ENCODE peak calls at places on chromosomes 3 and 15, in ten cellular contexts. One of them, this sample, is unnamed.

GRCh38 chr15:23910030-23910429 is 222.9 kb upstream of the NDN start:
- DNase-seq in A549: no peak
- DNase-seq in mesendoderm: peak; percentile 28
- DNase-seq in GM20000: no peak
- DNase-seq in CD8-positive, alpha-beta memory T cell: no peak
- DNase-seq in ovary: no peak
- DNase-seq in neuronal stem cell: no peak
- DNase-seq in H4: no peak
- DNase-seq in MV-4-11: no peak
- DNase-seq in lung: no peak
- DNase-seq in this sample: no peak

GRCh38 chr15:63104727-63105126 is 16.9 kb upstream of the LACTB start:
- DNase-seq in MV-4-11: peak; percentile 82
- DNase-seq in neuronal stem cell: no peak
- DNase-seq in GM20000: no peak
- DNase-seq in lung: no peak
- DNase-seq in ovary: no peak
- DNase-seq in CD8-positive, alpha-beta memory T cell: no peak
- DNase-seq in H4: peak; percentile 48
- DNase-seq in mesendoderm: no peak
- DNase-seq in A549: no peak
- DNase-seq in this sample: no peak

GRCh38 chr15:46312133-46312740 is 677.4 kb downstream of the SQOR start:
- DNase-seq in neuronal stem cell: peak; percentile 78
- DNase-seq in A549: peak; percentile 44
- DNase-seq in MV-4-11: peak; percentile 39
- DNase-seq in lung: peak; percentile 65
- DNase-seq in CD8-positive, alpha-beta memory T cell: peak; percentile 21
- DNase-seq in ovary: peak; percentile 17
- DNase-seq in GM20000: peak; percentile 53
- DNase-seq in mesendoderm: peak; percentile 84
- DNase-seq in H4: peak; percentile 58
- DNase-seq in this sample: peak; percentile 21

GRCh38 chr3:179558742-179559364 is 3.9 kb upstream of the ACTL6A start:
- DNase-seq in MV-4-11: peak; percentile 46
- DNase-seq in A549: peak; percentile 68
- DNase-seq in CD8-positive, alpha-beta memory T cell: peak; percentile 7
- DNase-seq in mesendoderm: peak; percentile 77
- DNase-seq in neuronal stem cell: peak; percentile 42
- DNase-seq in lung: peak; percentile 63
- DNase-seq in H4: peak; percentile 73
- DNase-seq in GM20000: peak; percentile 53
- DNase-seq in ovary: no peak
- DNase-seq in this sample: no peak

GRCh38 chr15:51731549-51732267 is 5.7 kb downstream of the LYSMD2 start:
- DNase-seq in CD8-positive, alpha-beta memory T cell: peak; percentile 65
- DNase-seq in GM20000: peak; percentile 77
- DNase-seq in H4: peak; percentile 71
- DNase-seq in ovary: no peak
- DNase-seq in neuronal stem cell: no peak
- DNase-seq in mesendoderm: no peak
- DNase-seq in A549: no peak
- DNase-seq in MV-4-11: peak; percentile 96
- DNase-seq in lung: no peak
- DNase-seq in this sample: no peak

GRCh38 chr15:63000706-63001105 is 41.8 kb upstream of the TPM1 start:
- DNase-seq in H4: no peak
- DNase-seq in GM20000: no peak
- DNase-seq in neuronal stem cell: no peak
- DNase-seq in CD8-positive, alpha-beta memory T cell: no peak
- DNase-seq in MV-4-11: no peak
- DNase-seq in ovary: no peak
- DNase-seq in A549: no peak
- DNase-seq in lung: no peak
- DNase-seq in mesendoderm: no peak
- DNase-seq in this sample: no peak

GRCh38 chr3:123394391-123395022 is 54.4 kb downstream of the ADCY5 start:
- DNase-seq in A549: no peak
- DNase-seq in mesendoderm: no peak
- DNase-seq in neuronal stem cell: no peak
- DNase-seq in lung: no peak
- DNase-seq in H4: no peak
- DNase-seq in ovary: no peak
- DNase-seq in MV-4-11: no peak
- DNase-seq in GM20000: no peak
- DNase-seq in CD8-positive, alpha-beta memory T cell: no peak
- DNase-seq in this sample: no peak

GRCh38 chr15:51405646-51406194 is 64.3 kb downstream of the GLDN start:
- DNase-seq in MV-4-11: no peak
- DNase-seq in CD8-positive, alpha-beta memory T cell: no peak
- DNase-seq in H4: no peak
- DNase-seq in neuronal stem cell: no peak
- DNase-seq in A549: no peak
- DNase-seq in GM20000: no peak
- DNase-seq in ovary: no peak
- DNase-seq in mesendoderm: no peak
- DNase-seq in lung: peak; percentile 3
- DNase-seq in this sample: no peak

GRCh38 chr3:11699083-11699427 is 55.3 kb upstream of the VGLL4 start:
- DNase-seq in H4: no peak
- DNase-seq in CD8-positive, alpha-beta memory T cell: no peak
- DNase-seq in GM20000: no peak
- DNase-seq in ovary: no peak
- DNase-seq in neuronal stem cell: no peak
- DNase-seq in MV-4-11: no peak
- DNase-seq in A549: no peak
- DNase-seq in lung: no peak
- DNase-seq in mesendoderm: no peak
- DNase-seq in this sample: no peak

GRCh38 chr3:61381745-61382392 is 130.6 kb upstream of the FHIT start:
- DNase-seq in A549: peak; percentile 15
- DNase-seq in MV-4-11: peak; percentile 53
- DNase-seq in ovary: no peak
- DNase-seq in neuronal stem cell: no peak
- DNase-seq in H4: peak; percentile 65
- DNase-seq in lung: no peak
- DNase-seq in mesendoderm: peak; percentile 60
- DNase-seq in CD8-positive, alpha-beta memory T cell: peak; percentile 32
- DNase-seq in GM20000: peak; percentile 64
- DNase-seq in this sample: no peak

GRCh38 chr3:8996681-8997121 is 33.4 kb upstream of the RAD18 start:
- DNase-seq in mesendoderm: peak; percentile 54
- DNase-seq in lung: no peak
- DNase-seq in CD8-positive, alpha-beta memory T cell: no peak
- DNase-seq in neuronal stem cell: no peak
- DNase-seq in A549: no peak
- DNase-seq in ovary: peak; percentile 83
- DNase-seq in GM20000: no peak
- DNase-seq in MV-4-11: no peak
- DNase-seq in H4: no peak
- DNase-seq in this sample: no peak

GRCh38 chr3:151226088-151226563 is 23.1 kb upstream of the GPR171 start:
- DNase-seq in MV-4-11: peak; percentile 86
- DNase-seq in CD8-positive, alpha-beta memory T cell: no peak
- DNase-seq in ovary: no peak
- DNase-seq in GM20000: no peak
- DNase-seq in neuronal stem cell: no peak
- DNase-seq in A549: peak; percentile 66
- DNase-seq in lung: no peak
- DNase-seq in mesendoderm: peak; percentile 37
- DNase-seq in H4: peak; percentile 39
- DNase-seq in this sample: no peak

GRCh38 chr3:6508410-6508759 is 352.5 kb upstream of the GRM7 start:
- DNase-seq in A549: no peak
- DNase-seq in H4: no peak
- DNase-seq in neuronal stem cell: no peak
- DNase-seq in CD8-positive, alpha-beta memory T cell: no peak
- DNase-seq in MV-4-11: no peak
- DNase-seq in lung: no peak
- DNase-seq in mesendoderm: no peak
- DNase-seq in GM20000: no peak
- DNase-seq in ovary: no peak
- DNase-seq in this sample: no peak

GRCh38 chr3:150828997-150829396 is 66.0 kb upstream of the SIAH2 start:
- DNase-seq in A549: no peak
- DNase-seq in H4: no peak
- DNase-seq in mesendoderm: peak; percentile 80
- DNase-seq in CD8-positive, alpha-beta memory T cell: no peak
- DNase-seq in lung: no peak
- DNase-seq in GM20000: no peak
- DNase-seq in neuronal stem cell: no peak
- DNase-seq in ovary: no peak
- DNase-seq in MV-4-11: no peak
- DNase-seq in this sample: no peak

GRCh38 chr15:77057650-77058049 is 13.3 kb downstream of the TSPAN3 start:
- DNase-seq in mesendoderm: no peak
- DNase-seq in MV-4-11: no peak
- DNase-seq in ovary: no peak
- DNase-seq in neuronal stem cell: no peak
- DNase-seq in H4: no peak
- DNase-seq in GM20000: no peak
- DNase-seq in CD8-positive, alpha-beta memory T cell: no peak
- DNase-seq in A549: no peak
- DNase-seq in lung: no peak
- DNase-seq in this sample: no peak

GRCh38 chr15:31275331-31276262 is 51.0 kb upstream of the KLF13 start:
- DNase-seq in MV-4-11: no peak
- DNase-seq in A549: no peak
- DNase-seq in ovary: no peak
- DNase-seq in CD8-positive, alpha-beta memory T cell: no peak
- DNase-seq in neuronal stem cell: no peak
- DNase-seq in lung: no peak
- DNase-seq in mesendoderm: no peak
- DNase-seq in H4: no peak
- DNase-seq in GM20000: no peak
- DNase-seq in this sample: no peak

GRCh38 chr3:194031867-194032635 is 103.9 kb upstream of the HES1 start:
- DNase-seq in lung: no peak
- DNase-seq in ovary: no peak
- DNase-seq in A549: no peak
- DNase-seq in GM20000: no peak
- DNase-seq in H4: no peak
- DNase-seq in MV-4-11: no peak
- DNase-seq in neuronal stem cell: no peak
- DNase-seq in CD8-positive, alpha-beta memory T cell: no peak
- DNase-seq in mesendoderm: no peak
- DNase-seq in this sample: no peak

This sample was measured in CD4-positive, alpha-beta T cell.